ENCODE peak calls at places on chromosomes 4 and X, in nine cellular contexts. D is tibial nerve, P is endothelial cell of umbilical vein, H is A549, F is fibroblast of lung, V is small intestine, Z is IMR-90, T is iPS DF 6.9, B is PC-3. Q is an unnamed sample.

GRCh38 chrX:1164322-1165288 is 47.8 kb downstream of the CRLF2 start:
- DNase-seq in D (no peak), P (no peak), H (peak; percentile 38), F (no peak), V (peak; percentile 10), Z (no peak), T (no peak), B (no peak), Q (no peak)

GRCh38 chrX:101659601-101660063 is at the start of gene ARMCX2:
- DNase-seq in D (peak; percentile 31), P (peak; percentile 61), H (no peak), F (peak; percentile 74), V (peak; percentile 4), Z (peak; percentile 69), T (peak; percentile 45), B (no peak), Q (peak; percentile 35)

GRCh38 chr4:144862221-144862620 is 216.3 kb downstream of the HHIP start:
- DNase-seq in D (no peak), P (no peak), H (no peak), F (no peak), V (no peak), Z (no peak), T (no peak), B (no peak), Q (no peak)

GRCh38 chrX:45771114-45771513 is 570.4 kb upstream of the DIPK2B start:
- DNase-seq in D (no peak), P (peak; percentile 86), H (peak; percentile 59), F (peak; percentile 95), V (peak; percentile 79), Z (peak; percentile 96), T (no peak), B (peak; percentile 96), Q (no peak)

GRCh38 chr4:46390353-46391058 is 578 bp upstream of the GABRA2 start:
- DNase-seq in D (no peak), P (no peak), H (no peak), F (no peak), V (no peak), Z (no peak), T (no peak), B (no peak), Q (no peak)

GRCh38 chr4:78645853-78646757 is 94.5 kb downstream of the ANXA3 start:
- DNase-seq in D (peak; percentile 62), P (peak; percentile 91), H (peak; percentile 21), F (peak; percentile 95), V (peak; percentile 25), Z (peak; percentile 96), T (no peak), B (peak; percentile 91), Q (peak; percentile 60)

GRCh38 chrX:17007134-17007768 is 60.8 kb downstream of the REPS2 start:
- DNase-seq in D (no peak), P (peak; percentile 10), H (peak; percentile 10), F (peak; percentile 23), V (peak; percentile 26), Z (no peak), T (no peak), B (peak; percentile 26), Q (no peak)

GRCh38 chr4:126404549-126404948 is 1089.8 kb downstream of the FAT4 start:
- DNase-seq in D (no peak), P (no peak), H (no peak), F (peak; percentile 31), V (no peak), Z (peak; percentile 62), T (no peak), B (no peak), Q (no peak)

GRCh38 chrX:134990475-134991473 is at the start of gene SMIM10:
- DNase-seq in D (peak; percentile 53), P (peak; percentile 52), H (no peak), F (peak; percentile 79), V (peak; percentile 3), Z (peak; percentile 79), T (no peak), B (no peak), Q (peak; percentile 74)

GRCh38 chr4:74331252-74331651 is 23.0 kb downstream of the EPGN start:
- DNase-seq in D (no peak), P (no peak), H (no peak), F (no peak), V (no peak), Z (no peak), T (no peak), B (no peak), Q (no peak)

GRCh38 chr4:81173213-81173612 is 41.8 kb downstream of the PRKG2 start:
- DNase-seq in D (no peak), P (no peak), H (no peak), F (no peak), V (no peak), Z (peak; percentile 58), T (no peak), B (no peak), Q (no peak)

GRCh38 chrX:69179380-69179911 is 14.2 kb upstream of the PJA1 start:
- DNase-seq in D (no peak), P (no peak), H (no peak), F (peak; percentile 51), V (no peak), Z (peak; percentile 29), T (no peak), B (no peak), Q (no peak)

GRCh38 chr4:7422098-7422897 is 12.4 kb downstream of the PSAPL1 start:
- DNase-seq in D (no peak), P (no peak), H (no peak), F (no peak), V (no peak), Z (no peak), T (no peak), B (no peak), Q (no peak)

GRCh38 chr4:36841583-36842326 is 402.8 kb upstream of the NWD2 start:
- DNase-seq in D (no peak), P (no peak), H (no peak), F (peak; percentile 35), V (no peak), Z (no peak), T (no peak), B (peak; percentile 2), Q (no peak)

GRCh38 chr4:15145709-15146108 is 143.4 kb downstream of the CPEB2 start:
- DNase-seq in D (no peak), P (no peak), H (no peak), F (no peak), V (no peak), Z (no peak), T (no peak), B (peak; percentile 3), Q (no peak)

GRCh38 chr4:131447883-131448282 is 1701.2 kb upstream of the PCDH10 start:
- DNase-seq in D (no peak), P (no peak), H (no peak), F (no peak), V (no peak), Z (no peak), T (no peak), B (no peak), Q (no peak)

GRCh38 chrX:120302434-120302833 is 8.8 kb downstream of the TMEM255A start:
- DNase-seq in D (no peak), P (no peak), H (no peak), F (no peak), V (peak; percentile 39), Z (no peak), T (no peak), B (no peak), Q (peak; percentile 68)

GRCh38 chr4:86181585-86181984 is 178.3 kb downstream of the MAPK10 start:
- DNase-seq in D (no peak), P (no peak), H (peak; percentile 2), F (peak; percentile 77), V (no peak), Z (peak; percentile 34), T (no peak), B (peak; percentile 18), Q (no peak)

GRCh38 chrX:135003876-135004623 is 13.3 kb downstream of the SMIM10 start:
- DNase-seq in D (peak; percentile 78), P (peak; percentile 90), H (peak; percentile 61), F (peak; percentile 79), V (peak; percentile 84), Z (peak; percentile 87), T (peak; percentile 54), B (peak; percentile 93), Q (peak; percentile 90)

GRCh38 chr4:25031077-25031606 is 396 bp upstream of the LGI2 start:
- DNase-seq in D (no peak), P (no peak), H (peak; percentile 8), F (peak; percentile 41), V (peak; percentile 1), Z (no peak), T (no peak), B (no peak), Q (no peak)
- H3K4me3 ChIP-seq in D (peak overlapping the region; percentile 44), P (no peak overlapping the region), H (peak overlapping the region; percentile 61), F (peak overlapping the region; percentile 8), V (peak overlapping the region; percentile 53), Z (peak overlapping the region; percentile 13), T (peak overlapping the region; percentile 48), B (peak overlapping the region; percentile 56), Q (no peak overlapping the region)

GRCh38 chrX:9144643-9145290 is 110.8 kb upstream of the FAM9B start:
- DNase-seq in D (no peak), P (no peak), H (no peak), F (no peak), V (no peak), Z (no peak), T (no peak), B (no peak), Q (no peak)
- H3K4me1 ChIP-seq in D (peaks cover 18% of the 10 kb centered on the region), P (no peaks in the 10 kb centered on the region), H (peaks cover 23% of the 10 kb centered on the region), F (peaks cover 2% of the 10 kb centered on the region), V (no peaks in the 10 kb centered on the region), Z (peaks cover 13% of the 10 kb centered on the region), T (peaks cover 1% of the 10 kb centered on the region), B (peaks cover 18% of the 10 kb centered on the region), Q (no peaks in the 10 kb centered on the region)

DNA sequence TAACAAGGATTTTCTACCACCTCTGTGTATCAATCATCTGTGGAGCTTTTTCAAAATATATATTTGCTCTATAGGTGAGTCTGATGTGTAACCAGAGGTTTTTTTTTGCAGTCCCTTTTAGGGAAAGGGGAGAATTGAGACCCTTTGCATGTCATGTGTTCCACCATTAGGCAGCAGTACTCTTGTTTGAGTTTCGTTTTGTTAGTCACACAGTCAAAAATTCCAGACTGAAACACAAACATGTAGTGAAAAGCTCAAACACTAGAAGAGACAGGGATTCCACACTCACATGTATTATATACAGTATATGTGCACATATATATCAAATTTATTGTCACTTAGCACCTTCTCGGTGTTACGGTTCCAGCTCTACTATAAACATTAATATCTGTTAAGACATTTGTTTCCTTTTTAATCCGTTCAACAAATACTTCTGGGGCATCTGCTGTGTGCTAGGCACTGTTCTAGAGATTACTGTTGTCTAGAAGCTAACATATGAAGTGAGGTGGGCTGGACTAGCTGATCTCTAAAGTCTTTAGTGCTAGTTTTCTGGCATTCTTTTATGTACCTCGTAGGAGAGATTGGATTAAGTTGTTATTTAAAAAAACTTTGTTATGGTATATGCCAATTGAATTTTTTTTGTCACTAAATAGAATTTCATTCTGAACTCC is 5.5 kb downstream of the USP9X start:
- DNase-seq in D (no peak), P (peak; percentile 29), H (no peak), F (peak; percentile 32), V (no peak), Z (peak; percentile 35), T (no peak), B (peak; percentile 49), Q (no peak)
- H3K4me3 ChIP-seq in D (no peak overlapping the region), P (peak overlapping the region; percentile 35), H (peak overlapping the region; percentile 28), F (peak overlapping the region; percentile 38), V (no peak overlapping the region), Z (no peak overlapping the region), T (peak overlapping the region; percentile 10), B (peak overlapping the region; percentile 94), Q (no peak overlapping the region)

DNA sequence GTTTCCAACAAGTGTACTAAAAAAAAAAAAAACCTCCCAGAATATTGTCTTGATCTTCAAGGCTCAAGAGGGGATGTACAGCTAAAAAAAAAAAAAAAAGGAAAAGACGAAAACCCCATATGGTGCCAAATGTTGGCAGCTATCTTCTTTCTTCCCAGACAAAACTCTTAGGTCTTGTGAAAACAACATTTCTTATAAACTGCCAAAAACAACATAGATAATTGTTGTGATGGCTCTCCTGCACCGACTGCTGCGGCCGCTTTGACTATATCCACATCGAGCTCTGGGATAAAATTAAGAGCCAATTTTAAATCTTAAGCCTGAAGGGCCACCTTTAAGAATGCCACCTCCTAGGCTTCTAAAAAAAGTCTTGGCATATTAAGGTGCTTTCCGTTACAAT is 23.5 kb downstream of the PDGFC start:
- DNase-seq in D (no peak), P (peak; percentile 71), H (no peak), F (peak; percentile 70), V (no peak), Z (no peak), T (no peak), B (no peak), Q (no peak)
- H3K4me1 ChIP-seq in D (peaks cover 76% of the 10 kb centered on the region), P (peaks cover 51% of the 10 kb centered on the region), H (peaks cover 58% of the 10 kb centered on the region), F (peaks cover 37% of the 10 kb centered on the region), V (no peaks in the 10 kb centered on the region), Z (peaks cover 24% of the 10 kb centered on the region), T (no peaks in the 10 kb centered on the region), B (peaks cover 90% of the 10 kb centered on the region), Q (no peaks in the 10 kb centered on the region)

Q was measured in mucosa of descending colon.